ENCODE peak calls at places on chromosome X, in four cellular contexts. I is GM23338, F is HepG2, Z is K562. O is an unnamed sample.

GRCh38 chrX:153981771-153982533 is 9.4 kb downstream of the TMEM187 start:
- DNase-seq in F (no peak), I (no peak), Z (no peak), O (peak)

GRCh38 chrX:65871671-65872311 is 168.1 kb downstream of the VSIG4 start:
- DNase-seq in Z (peak), F (peak), I (peak), O (no peak)

GRCh38 chrX:134484039-134484438 is 24.1 kb downstream of the HPRT1 start:
- DNase-seq in Z (peak), I (peak), F (peak), O (peak)

GRCh38 chrX:109886122-109886761 is 116.7 kb upstream of the TMEM164 start:
- DNase-seq in F (peak), I (peak), Z (peak), O (no peak)

GRCh38 chrX:295136-295535 is 14.0 kb downstream of the PLCXD1 start:
- DNase-seq in Z (no peak), I (no peak), F (no peak), O (no peak)

GRCh38 chrX:119682019-119682989 is 10.7 kb downstream of the SEPTIN6 start:
- DNase-seq in Z (no peak), I (no peak), F (no peak), O (no peak)

GRCh38 chrX:18887177-18887820 is 96.6 kb downstream of the PHKA2 start:
- DNase-seq in Z (no peak), F (no peak), I (peak), O (no peak)

GRCh38 chrX:135489542-135489941 is 30.9 kb upstream of the INTS6L start:
- DNase-seq in I (no peak), Z (no peak), F (no peak), O (no peak)

GRCh38 chrX:112834016-112834855 is 6.4 kb downstream of the AMOT start:
- DNase-seq in I (no peak), F (no peak), Z (no peak), O (peak)

GRCh38 chrX:124388562-124388961 is 42.2 kb downstream of the SH2D1A start:
- DNase-seq in I (peak), Z (peak), F (peak), O (peak)

GRCh38 chrX:3697701-3698279 is 15.7 kb downstream of the PRKX start:
- DNase-seq in F (no peak), Z (no peak), I (no peak), O (no peak)

DNA sequence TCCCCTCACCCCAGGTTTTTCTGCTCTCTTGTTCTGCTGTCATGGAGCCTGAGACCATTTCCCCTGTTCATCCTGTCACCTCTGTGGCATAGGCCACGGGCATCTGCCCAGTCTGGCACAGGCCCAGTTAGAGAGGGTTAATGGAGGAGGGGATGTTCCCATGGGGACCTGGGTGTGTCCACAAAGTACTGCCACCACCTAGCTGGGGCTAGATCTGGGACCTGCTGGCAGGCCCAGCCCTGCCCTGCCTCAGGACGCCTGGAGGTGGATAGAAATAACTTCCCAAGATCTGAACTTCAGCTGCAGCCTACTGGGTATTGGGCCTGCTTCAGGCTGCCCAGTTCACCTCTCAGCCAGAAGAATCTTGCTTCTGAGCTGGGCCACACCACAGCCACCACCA is 13.5 kb downstream of the EFNB1 start:
- DNase-seq in I (no peak), F (no peak), Z (no peak), O (no peak)
- TF ChIP-seq EZH2 in I (no peak), F (no peak), Z (no peak), O (no peak)

DNA sequence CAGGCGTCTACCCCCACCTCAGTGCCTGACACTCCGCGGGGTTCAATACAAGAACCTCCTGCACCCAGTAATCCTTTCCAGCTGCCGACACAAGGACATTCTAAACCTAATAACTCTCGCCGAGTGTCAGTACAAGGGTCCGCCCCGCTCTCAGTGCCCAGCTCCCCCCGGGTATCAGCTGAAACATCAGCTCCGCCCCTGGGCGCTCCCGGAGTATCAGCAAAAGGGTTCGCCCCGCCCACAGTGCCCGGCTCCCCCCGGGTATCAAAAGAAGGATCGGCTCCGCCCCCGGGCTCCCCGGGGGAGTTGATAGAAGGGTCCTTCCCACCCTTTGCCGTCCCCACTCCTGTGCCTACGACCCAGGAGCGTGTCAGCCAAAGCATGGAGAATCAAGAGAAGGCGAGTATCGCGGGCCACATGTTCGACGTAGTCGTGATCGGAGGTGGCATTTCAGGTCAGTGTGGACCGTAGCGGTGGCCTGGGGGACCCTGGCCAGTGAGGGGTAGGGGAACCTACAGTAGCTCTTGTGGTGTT is at the start of gene MAOA:
- DNase-seq in F (peak), Z (no peak), I (peak), O (no peak)
- TF ChIP-seq POLR2AphosphoS5 in F (peak), Z (no peak), I (no peak), O (no peak)

GRCh38 chrX:44871114-44871645 is 1.8 kb upstream of the KDM6A start:
- DNase-seq in Z (no peak), I (no peak), F (no peak), O (no peak)
- H3K27ac ChIP-seq in Z (peak), I (peak), F (peak), O (no peak)

GRCh38 chrX:150363561-150364346 is 637 bp downstream of the MAMLD1 start:
- DNase-seq in F (no peak), I (peak), Z (no peak), O (no peak)

GRCh38 chrX:150360331-150360730 is 2.8 kb upstream of the MAMLD1 start:
- DNase-seq in Z (no peak), I (no peak), F (no peak), O (no peak)

GRCh38 chrX:150362599-150363481 is at the start of gene MAMLD1:
- DNase-seq in F (no peak), Z (peak), I (peak), O (no peak)

GRCh38 chrX:150361070-150361776 is 1.9 kb upstream of the MAMLD1 start:
- DNase-seq in F (no peak), Z (peak), I (peak), O (no peak)

DNA sequence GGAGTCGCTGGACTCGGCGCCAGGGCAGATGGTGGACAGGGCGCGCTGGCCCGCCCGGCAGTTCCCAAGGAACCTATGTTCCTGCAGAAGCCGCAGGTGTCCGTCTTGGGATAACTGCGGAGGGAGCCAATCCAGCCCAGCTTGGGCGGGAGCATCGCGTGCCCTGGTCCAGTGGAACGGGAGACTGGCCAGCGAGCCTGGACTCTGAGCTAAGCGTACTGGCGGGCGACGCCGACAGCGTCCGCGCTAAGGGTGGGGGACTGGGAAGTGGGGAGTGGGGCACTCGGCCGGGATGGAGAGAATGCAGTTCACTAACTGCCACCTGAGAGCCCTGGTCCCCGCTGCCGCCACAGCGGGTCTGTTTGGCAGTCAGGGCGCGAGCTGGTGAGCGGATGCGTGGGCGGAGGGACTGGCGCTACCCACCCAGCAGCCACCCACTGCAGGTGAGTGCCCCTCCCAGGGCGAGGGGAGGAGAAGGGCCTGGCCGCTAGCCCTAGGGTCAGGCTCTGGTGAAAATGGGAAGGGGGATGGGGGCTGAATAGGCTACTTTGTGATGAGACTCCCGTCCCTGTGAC is 1.3 kb upstream of the MAMLD1 start:
- DNase-seq in F (no peak), Z (no peak), I (peak), O (no peak)
- TF ChIP-seq EZH2 in F (no peak), Z (no peak), I (no peak), O (no peak)

DNA sequence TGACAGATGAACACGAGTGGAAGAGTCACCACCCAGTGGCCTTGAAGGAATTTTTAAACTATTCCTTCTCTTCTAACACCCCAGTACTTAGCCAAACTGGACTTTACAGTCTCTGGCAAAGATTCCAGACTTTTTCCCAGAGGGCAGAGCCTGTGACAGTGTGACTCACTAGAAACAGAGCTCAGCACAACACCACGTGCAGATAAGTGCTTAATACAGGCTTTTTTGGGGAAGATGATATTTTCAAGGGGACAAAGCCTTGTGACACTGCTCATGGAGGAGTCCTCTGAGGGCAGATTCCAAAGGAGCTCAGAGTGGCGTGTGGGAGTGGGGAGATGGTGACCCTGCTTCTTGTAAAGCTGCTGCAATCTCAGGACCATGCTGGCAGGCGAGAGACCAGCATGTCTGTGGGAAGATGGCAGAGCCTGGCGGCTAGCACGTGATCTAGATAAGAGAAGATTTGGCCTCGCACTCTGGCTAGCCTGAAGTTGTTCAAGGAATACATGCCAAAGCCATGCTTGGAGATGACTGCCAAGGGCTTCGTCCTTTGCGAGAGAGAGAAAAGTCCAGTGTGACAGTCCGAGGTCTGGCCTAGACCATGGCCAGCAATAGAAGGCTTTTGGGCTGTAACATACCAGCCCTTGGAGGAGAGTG is 2.4 kb downstream of the RAB33A start:
- DNase-seq in I (no peak), F (no peak), Z (peak), O (no peak)
- TF ChIP-seq POLR2AphosphoS5 in I (no peak), F (no peak), Z (no peak), O (no peak)

O was measured in SK-N-MC.